ENCODE peak calls at places on chromosomes 5 and 9, in eight cellular contexts. Y is bronchial epithelial cell, W is thoracic aorta, K is body of pancreas, X is heart left ventricle, U is MG63, R is fibroblast of pulmonary artery, A is mammary epithelial cell. I is an unnamed sample.
A peak's percentile ranks its signal among the peaks of the same experiment; 100 is the strongest.

GRCh38 chr9:35814106-35814840 is 569 bp downstream of the HINT2 start:
- DNase-seq in Y (peak; percentile 34), W (no peak), K (peak; percentile 77), X (peak; percentile 85), U (peak; percentile 98), R (peak; percentile 44), A (peak; percentile 46), I (no peak)

GRCh38 chr9:114413909-114414308 is 26.1 kb upstream of the AKNA start:
- DNase-seq in Y (no peak), W (no peak), K (no peak), X (no peak), U (peak; percentile 43), R (peak; percentile 24), A (no peak), I (peak; percentile 49)

GRCh38 chr9:131390990-131391389 is 2.9 kb upstream of the PRRC2B start:
- DNase-seq in Y (no peak), W (no peak), K (peak; percentile 48), X (no peak), U (no peak), R (no peak), A (no peak), I (no peak)

GRCh38 chr9:15191358-15191757 is 115.7 kb downstream of the TTC39B start:
- DNase-seq in Y (no peak), W (no peak), K (no peak), X (no peak), U (no peak), R (no peak), A (no peak), I (no peak)

GRCh38 chr5:36158144-36158543 is 6.2 kb downstream of the SKP2 start:
- DNase-seq in Y (no peak), W (no peak), K (no peak), X (no peak), U (no peak), R (no peak), A (no peak), I (peak; percentile 21)

GRCh38 chr9:68953771-68954170 is 60.1 kb downstream of the PRKACG start:
- DNase-seq in Y (no peak), W (no peak), K (no peak), X (no peak), U (no peak), R (no peak), A (no peak), I (no peak)

GRCh38 chr9:18142964-18143363 is 331.0 kb upstream of the ADAMTSL1 start:
- DNase-seq in Y (peak; percentile 6), W (no peak), K (no peak), X (no peak), U (no peak), R (peak; percentile 25), A (no peak), I (no peak)

GRCh38 chr9:20358201-20358600 is 264.1 kb downstream of the MLLT3 start:
- DNase-seq in Y (peak; percentile 96), W (no peak), K (no peak), X (no peak), U (no peak), R (peak; percentile 45), A (peak; percentile 88), I (no peak)

GRCh38 chr5:171419663-171420428 is 399 bp downstream of the FGF18 start:
- DNase-seq in Y (no peak), W (no peak), K (peak; percentile 26), X (peak; percentile 49), U (peak; percentile 66), R (peak; percentile 17), A (no peak), I (no peak)

GRCh38 chr5:6553986-6554385 is 78.9 kb downstream of the NSUN2 start:
- DNase-seq in Y (no peak), W (no peak), K (no peak), X (no peak), U (no peak), R (no peak), A (no peak), I (no peak)

GRCh38 chr5:59416441-59416840 is 477.1 kb downstream of the PDE4D start:
- DNase-seq in Y (peak; percentile 65), W (no peak), K (no peak), X (no peak), U (no peak), R (peak; percentile 43), A (no peak), I (no peak)

GRCh38 chr9:38694676-38695075 is 25.3 kb downstream of the FAM240B start:
- DNase-seq in Y (no peak), W (no peak), K (no peak), X (no peak), U (no peak), R (no peak), A (no peak), I (no peak)

GRCh38 chr9:135976531-135976930 is 15.4 kb upstream of the UBAC1 start:
- DNase-seq in Y (no peak), W (no peak), K (no peak), X (no peak), U (no peak), R (no peak), A (no peak), I (no peak)

GRCh38 chr5:54769072-54769471 is 216.3 kb downstream of the ESM1 start:
- DNase-seq in Y (peak; percentile 41), W (no peak), K (no peak), X (no peak), U (no peak), R (no peak), A (no peak), I (no peak)

GRCh38 chr9:134624827-134625181 is 16.8 kb upstream of the COL5A1 start:
- DNase-seq in Y (peak; percentile 88), W (no peak), K (no peak), X (no peak), U (peak; percentile 92), R (peak; percentile 63), A (peak; percentile 77), I (peak; percentile 77)

GRCh38 chr5:1800470-1801060 is 642 bp upstream of the NDUFS6 start:
- DNase-seq in Y (peak; percentile 17), W (no peak), K (no peak), X (no peak), U (no peak), R (peak; percentile 19), A (no peak), I (no peak)

GRCh38 chr9:110040788-110041187 is 167.2 kb downstream of the C9orf152 start:
- DNase-seq in Y (no peak), W (no peak), K (no peak), X (no peak), U (peak; percentile 49), R (peak; percentile 82), A (peak; percentile 27), I (peak; percentile 64)

GRCh38 chr9:89349607-89350006 is 31.3 kb downstream of the SECISBP2 start:
- DNase-seq in Y (no peak), W (no peak), K (no peak), X (no peak), U (no peak), R (no peak), A (no peak), I (no peak)

GRCh38 chr5:141488591-141489478 is at the start of gene PCDHGC5:
- DNase-seq in Y (peak; percentile 93), W (no peak), K (no peak), X (no peak), U (peak; percentile 83), R (peak; percentile 59), A (peak; percentile 60), I (peak; percentile 60)

GRCh38 chr9:76399831-76400230 is 5.6 kb upstream of the RFK start:
- DNase-seq in Y (no peak), W (no peak), K (no peak), X (no peak), U (no peak), R (no peak), A (no peak), I (no peak)

GRCh38 chr9:113185271-113185670 is 34.5 kb downstream of the SLC31A2 start:
- DNase-seq in Y (no peak), W (no peak), K (no peak), X (no peak), U (no peak), R (peak; percentile 13), A (no peak), I (no peak)

GRCh38 chr9:79489241-79490000 is 82.3 kb upstream of the TLE4 start:
- DNase-seq in Y (peak; percentile 54), W (no peak), K (peak; percentile 74), X (peak; percentile 21), U (peak; percentile 83), R (peak; percentile 53), A (peak; percentile 56), I (peak; percentile 51)

GRCh38 chr9:126618200-126618589 is 4.5 kb downstream of the LMX1B start:
- DNase-seq in Y (no peak), W (no peak), K (no peak), X (no peak), U (no peak), R (no peak), A (peak; percentile 55), I (no peak)
- H3K4me3 ChIP-seq in Y (no peak overlapping the region), W (no peak overlapping the region), K (no peak overlapping the region), X (no peak overlapping the region), U (no peak overlapping the region), R (no peak overlapping the region), A (peak overlapping the region; percentile 60), I (no peak overlapping the region)

DNA sequence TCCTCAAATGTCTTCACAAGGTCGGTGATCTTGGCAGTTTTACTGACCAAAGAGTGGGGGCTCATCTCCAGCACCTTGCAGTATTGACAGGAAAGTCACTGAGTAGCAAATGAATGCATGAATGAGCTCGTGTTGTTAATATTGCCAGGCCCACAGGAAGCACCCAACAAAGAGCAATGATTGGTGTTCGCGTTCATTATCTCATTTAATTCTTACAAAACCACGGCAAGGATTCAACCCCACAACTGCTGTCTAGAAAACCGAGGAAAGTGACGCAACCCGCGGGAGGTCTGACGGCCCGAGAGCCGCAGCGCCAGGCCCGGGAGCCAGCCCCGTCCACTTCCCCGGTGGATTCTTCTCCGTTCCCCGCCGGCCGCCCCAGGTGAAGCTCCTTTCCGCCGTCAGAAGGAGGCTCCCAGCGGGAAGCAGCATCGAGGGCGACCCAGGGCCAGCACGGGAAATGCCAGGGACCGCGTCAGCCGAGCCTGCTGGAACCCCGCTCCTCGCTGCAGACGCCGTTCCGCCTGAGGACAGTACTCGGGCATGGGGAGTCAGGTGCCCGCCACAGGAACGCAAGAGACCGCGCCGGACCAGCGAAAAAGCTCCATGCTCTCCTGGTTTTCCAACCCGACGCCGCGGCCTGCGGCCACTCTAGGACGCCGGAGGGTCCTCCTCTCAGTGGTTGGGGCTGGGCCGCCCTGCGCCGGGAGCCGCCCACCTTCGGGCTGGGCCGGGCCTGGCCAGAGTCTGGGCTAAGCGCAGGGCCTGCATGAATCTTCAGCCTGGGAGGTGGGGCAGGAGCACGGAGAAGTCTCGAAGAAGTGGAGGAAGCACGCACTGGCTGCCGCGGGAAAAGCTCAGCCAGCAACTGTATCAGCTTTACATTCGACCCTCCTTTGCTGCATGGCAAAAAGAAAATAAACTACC is 19.8 kb upstream of the FER start:
- DNase-seq in Y (peak; percentile 77), W (peak; percentile 47), K (peak; percentile 93), X (peak; percentile 95), U (peak; percentile 98), R (peak; percentile 93), A (peak; percentile 89), I (peak; percentile 80)
- H3K4me3 ChIP-seq in Y (peak overlapping the region; percentile 93), W (peak overlapping the region; percentile 82), K (peak overlapping the region; percentile 56), X (peak overlapping the region; percentile 81), U (peak overlapping the region; percentile 84), R (peak overlapping the region; percentile 71), A (peak overlapping the region; percentile 64), I (peak overlapping the region; percentile 72)

GRCh38 chr9:129549684-129550083 is 71.2 kb downstream of the C9orf50 start:
- DNase-seq in Y (no peak), W (no peak), K (peak; percentile 24), X (peak; percentile 66), U (no peak), R (peak; percentile 57), A (no peak), I (no peak)
- H3K4me3 ChIP-seq in Y (peak overlapping the region; percentile 15), W (peak overlapping the region; percentile 76), K (no peak overlapping the region), X (peak overlapping the region; percentile 65), U (peak overlapping the region; percentile 31), R (peak overlapping the region; percentile 47), A (no peak overlapping the region), I (peak overlapping the region; percentile 47)

GRCh38 chr9:137275937-137276756 is 1.4 kb upstream of the TOR4A start:
- DNase-seq in Y (no peak), W (no peak), K (no peak), X (peak; percentile 30), U (no peak), R (no peak), A (no peak), I (no peak)
- H3K4me3 ChIP-seq in Y (no peak overlapping the region), W (peak overlapping the region; percentile 86), K (no peak overlapping the region), X (peak overlapping the region; percentile 63), U (no peak overlapping the region), R (no peak overlapping the region), A (no peak overlapping the region), I (no peak overlapping the region)